ENCODE peak calls at places on chromosome 11, in four cellular contexts. C, A, F and J are unnamed samples.

GRCh38 chr11:88312665-88313064 is 24.9 kb downstream of the CTSC start:
- DNase-seq in C (no peak), A (no peak), F (no peak), J (no peak)

GRCh38 chr11:118657238-118657637 is 22.2 kb downstream of the TREH start:
- DNase-seq in C (no peak), A (peak), F (no peak), J (no peak)

GRCh38 chr11:97909544-97910394 is 1111.0 kb upstream of the CNTN5 start:
- DNase-seq in C (no peak), A (no peak), F (no peak), J (peak)

GRCh38 chr11:43732225-43732624 is 51.7 kb downstream of the HSD17B12 start:
- DNase-seq in C (no peak), A (no peak), F (no peak), J (no peak)

GRCh38 chr11:12478743-12479142 is 101.4 kb downstream of the PARVA start:
- DNase-seq in C (no peak), A (no peak), F (no peak), J (peak)

GRCh38 chr11:59141673-59142460 is 789 bp upstream of the FAM111A start:
- DNase-seq in C (no peak), A (no peak), F (no peak), J (peak)

GRCh38 chr11:22347857-22348496 is 9.8 kb downstream of the SLC17A6 start:
- DNase-seq in C (no peak), A (no peak), F (no peak), J (no peak)

GRCh38 chr11:70645537-70645936 is 247.2 kb downstream of the CTTN start:
- DNase-seq in C (no peak), A (no peak), F (no peak), J (no peak)

GRCh38 chr11:45332486-45332934 is 46.4 kb upstream of the SYT13 start:
- DNase-seq in C (peak), A (peak), F (no peak), J (peak)

GRCh38 chr11:5507177-5507576 is 2.6 kb downstream of the UBQLN3 start:
- DNase-seq in C (no peak), A (peak), F (no peak), J (no peak)

GRCh38 chr11:8289426-8290047 is 25.9 kb upstream of the LMO1 start:
- DNase-seq in C (peak), A (no peak), F (no peak), J (no peak)

GRCh38 chr11:57256119-57256518 is 19.1 kb upstream of the APLNR start:
- DNase-seq in C (no peak), A (no peak), F (no peak), J (no peak)

GRCh38 chr11:61976813-61977475 is 9.5 kb upstream of the FTH1 start:
- DNase-seq in C (no peak), A (no peak), F (no peak), J (no peak)

GRCh38 chr11:117823941-117824420 is 563 bp downstream of the FXYD2 start:
- DNase-seq in C (peak), A (no peak), F (no peak), J (no peak)

GRCh38 chr11:70483077-70483861 is 84.9 kb downstream of the CTTN start:
- DNase-seq in C (no peak), A (peak), F (no peak), J (peak)

GRCh38 chr11:18229501-18229900 is 7.1 kb downstream of the SAA4 start:
- DNase-seq in C (no peak), A (no peak), F (no peak), J (no peak)

GRCh38 chr11:44765026-44765595 is 38.3 kb downstream of the TSPAN18 start:
- DNase-seq in C (peak), A (no peak), F (no peak), J (no peak)

GRCh38 chr11:16769386-16769785 is 30.9 kb downstream of the C11orf58 start:
- DNase-seq in C (no peak), A (no peak), F (no peak), J (no peak)

DNA sequence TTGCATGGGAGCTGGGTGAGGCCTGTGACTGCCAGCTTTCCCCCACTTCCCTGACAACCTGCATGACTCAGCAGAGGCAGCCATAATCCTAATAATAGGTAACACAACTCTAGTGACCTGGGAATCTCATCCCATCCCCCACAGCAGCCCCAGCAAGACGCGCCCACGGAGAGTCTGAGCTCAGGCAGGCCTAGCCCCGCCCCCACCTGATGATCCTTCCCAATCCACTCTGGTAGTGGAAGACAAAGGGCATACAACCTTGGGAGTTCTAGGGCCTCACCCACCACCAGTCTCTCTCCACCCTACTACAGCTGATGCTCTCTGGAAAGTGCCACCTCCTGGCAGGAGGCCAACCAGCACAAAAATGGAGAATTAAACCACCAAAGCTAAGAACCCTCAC is 60.3 kb downstream of the CWF19L2 start:
- DNase-seq in C (peak), A (peak), F (peak), J (no peak)
- H4K5ac ChIP-seq in C (no peak), A (no peak), F (no peak), J (no peak)

GRCh38 chr11:19646308-19646707 is 66.3 kb upstream of the NAV2 start:
- DNase-seq in C (no peak), A (no peak), F (no peak), J (peak)
- H4K5ac ChIP-seq in C (no peak), A (no peak), F (no peak), J (no peak)

DNA sequence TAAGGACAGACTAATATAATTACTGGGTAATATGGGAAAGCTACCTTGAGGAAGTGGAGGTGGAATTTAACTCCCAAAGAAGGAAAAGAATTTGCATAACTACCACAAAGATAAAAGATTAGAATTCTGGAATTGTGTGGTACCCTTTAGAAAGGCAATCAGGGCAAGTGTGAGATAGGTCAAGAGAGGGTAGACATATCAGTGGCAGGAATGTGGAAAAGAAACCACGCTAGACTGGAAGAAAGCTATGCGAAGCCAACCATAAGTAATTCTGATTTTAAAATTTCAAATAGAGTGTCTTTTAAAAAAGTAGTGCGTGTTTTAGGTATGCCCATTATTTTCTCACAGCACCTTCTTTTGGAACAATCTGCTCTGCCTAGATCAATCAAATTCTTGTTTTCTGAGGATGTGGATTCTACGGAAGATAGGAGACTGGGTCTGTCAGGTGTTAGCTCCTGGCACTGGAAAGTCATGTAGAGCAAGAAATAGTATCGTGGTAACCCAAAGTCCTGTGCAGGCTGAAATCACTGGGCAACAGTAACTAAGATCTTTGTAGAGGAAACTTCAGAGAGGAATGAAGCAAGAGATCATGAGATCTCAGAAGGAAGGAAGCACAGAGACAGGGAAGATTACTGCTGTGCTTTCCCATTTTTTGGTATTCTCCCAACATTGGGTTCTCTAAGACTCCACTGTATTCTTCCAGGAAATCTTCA is 111.3 kb upstream of the MTMR2 start:
- DNase-seq in C (no peak), A (peak), F (no peak), J (no peak)
- H4K5ac ChIP-seq in C (no peak), A (no peak), F (no peak), J (no peak)

GRCh38 chr11:10654211-10655150 is 39.1 kb downstream of the IRAG1 start:
- DNase-seq in C (no peak), A (peak), F (no peak), J (peak)

GRCh38 chr11:10657308-10658271 is 36.0 kb downstream of the IRAG1 start:
- DNase-seq in C (no peak), A (no peak), F (no peak), J (peak)

GRCh38 chr11:10658621-10659338 is 34.8 kb downstream of the IRAG1 start:
- DNase-seq in C (no peak), A (no peak), F (no peak), J (no peak)

GRCh38 chr11:10655227-10655626 is 38.3 kb downstream of the IRAG1 start:
- DNase-seq in C (no peak), A (no peak), F (no peak), J (no peak)

DNA sequence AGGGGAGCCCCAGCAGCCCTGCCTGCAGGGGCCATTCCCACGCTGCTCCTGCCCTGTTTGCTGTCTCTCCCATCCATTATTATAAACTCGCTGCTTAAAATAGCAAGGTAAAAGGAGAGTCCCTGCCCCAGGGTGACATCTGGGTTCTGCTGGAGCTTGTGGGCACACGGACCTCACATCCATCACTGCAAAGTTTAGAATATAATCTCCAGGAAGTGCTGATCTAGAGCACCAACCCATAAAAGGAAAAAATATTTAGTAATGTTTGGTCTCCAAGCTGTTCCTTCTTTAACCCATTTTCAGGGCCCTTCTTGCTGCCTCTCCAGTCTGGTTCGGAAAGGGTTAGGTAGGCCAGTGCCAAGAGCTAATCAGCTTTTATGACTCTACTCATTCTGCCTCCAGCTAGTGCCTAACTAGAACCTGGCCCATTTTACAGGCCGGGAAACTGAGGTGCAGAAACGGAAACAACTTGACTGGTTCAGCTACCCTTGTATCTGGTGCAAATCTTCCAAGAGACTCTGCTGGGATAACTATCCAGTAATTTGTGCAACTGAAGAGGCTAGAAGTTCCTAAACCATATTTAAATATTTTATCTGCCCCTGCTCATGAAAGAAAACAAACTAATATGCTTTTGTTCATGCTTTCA is 37.5 kb downstream of the IRAG1 start:
- DNase-seq in C (no peak), A (no peak), F (no peak), J (no peak)
- H4K5ac ChIP-seq in C (no peak), A (no peak), F (no peak), J (peak)

GRCh38 chr11:115321602-115322289 is 182.5 kb downstream of the CADM1 start:
- DNase-seq in C (no peak), A (no peak), F (no peak), J (peak)

GRCh38 chr11:115322553-115323203 is 181.5 kb downstream of the CADM1 start:
- DNase-seq in C (no peak), A (no peak), F (no peak), J (no peak)

GRCh38 chr11:115330693-115331482 is 173.3 kb downstream of the CADM1 start:
- DNase-seq in C (no peak), A (no peak), F (no peak), J (no peak)

GRCh38 chr11:115324569-115325432 is 179.4 kb downstream of the CADM1 start:
- DNase-seq in C (peak), A (peak), F (peak), J (peak)

GRCh38 chr11:115325523-115325922 is 178.7 kb downstream of the CADM1 start:
- DNase-seq in C (no peak), A (no peak), F (no peak), J (no peak)
- H4K5ac ChIP-seq in C (no peak), A (no peak), F (no peak), J (no peak)

GRCh38 chr11:66268210-66268952 is at the start of gene RAB1B:
- DNase-seq in C (peak), A (peak), F (peak), J (peak)
- H4K5ac ChIP-seq in C (no peak), A (no peak), F (peak), J (peak)

DNA sequence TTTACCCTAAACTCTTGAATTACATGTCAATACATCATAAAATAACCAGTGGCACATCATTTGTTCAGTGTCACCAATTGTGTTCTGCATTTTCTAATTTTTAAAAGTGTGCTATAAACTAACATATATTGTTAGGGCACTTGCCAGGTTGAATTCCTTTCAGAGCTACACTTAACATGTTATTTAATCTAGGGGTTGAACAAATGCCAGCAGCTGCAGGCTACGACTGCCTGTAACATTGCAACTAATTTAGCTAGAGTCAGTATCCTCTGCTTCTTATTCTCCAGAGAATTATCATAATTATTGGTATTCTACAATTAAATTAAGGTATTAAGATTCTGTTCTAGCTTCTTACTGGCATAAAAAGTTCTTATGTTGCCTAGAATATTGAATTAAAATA is 46.4 kb upstream of the ARHGAP42 start:
- DNase-seq in C (no peak), A (no peak), F (no peak), J (peak)
- H4K5ac ChIP-seq in C (no peak), A (no peak), F (no peak), J (no peak)

DNA sequence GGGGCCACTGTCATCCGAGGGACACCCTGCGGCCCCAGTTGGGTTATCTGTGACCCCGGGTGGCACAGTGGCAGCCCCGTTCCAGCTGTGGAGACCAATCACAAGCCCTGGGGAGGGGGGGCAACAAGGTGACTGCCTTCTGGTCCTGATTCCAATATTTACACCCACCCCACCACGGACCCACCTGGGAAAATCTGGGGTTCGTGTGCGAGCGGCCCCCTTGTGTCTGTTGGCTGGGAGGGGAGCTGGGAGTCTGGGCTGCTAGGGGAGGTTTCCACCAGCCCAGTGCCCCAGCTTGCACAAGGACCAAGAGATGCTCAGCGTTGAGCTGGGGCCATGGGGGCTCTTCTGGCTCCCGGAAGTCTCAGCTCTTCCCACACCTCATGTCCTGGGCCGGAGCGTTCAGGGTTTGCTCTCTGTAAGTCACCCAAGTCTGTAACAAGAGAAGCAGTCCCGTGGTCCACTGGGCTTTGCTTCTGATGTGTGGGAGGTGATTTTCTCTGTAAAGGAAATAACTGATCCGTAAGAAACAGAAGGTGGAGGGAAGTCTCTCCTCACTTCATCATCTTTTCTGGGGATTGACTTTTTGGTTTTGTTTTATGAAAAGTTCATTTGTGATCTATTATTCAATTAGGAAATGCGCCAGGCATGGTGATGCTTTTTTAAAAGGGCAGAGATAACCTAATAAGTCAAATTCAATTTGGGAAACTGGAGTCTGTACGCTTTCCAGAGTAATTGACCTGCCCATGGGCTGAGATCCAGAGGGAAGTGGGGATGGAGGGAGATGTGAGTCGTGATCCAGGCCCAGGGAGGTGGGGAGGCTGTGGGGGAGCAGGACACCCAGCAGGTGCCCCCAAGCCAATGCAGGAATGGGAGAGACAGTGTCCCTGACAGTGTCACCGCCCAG is 22.4 kb upstream of the GAL start:
- DNase-seq in C (no peak), A (no peak), F (no peak), J (peak)
- H4K5ac ChIP-seq in C (no peak), A (no peak), F (no peak), J (no peak)